ENCODE peak calls at places on chromosomes 2 and 18, in ten cellular contexts. G, B, H, V, O, Y, A, T, N and L are unnamed samples.

GRCh38 chr2:122736279-122736678 is 980.8 kb downstream of the TSN start:
- DNase-seq in N (no peak), H (no peak), Y (no peak), O (no peak), G (no peak), A (peak; percentile 10), V (no peak), T (no peak), B (no peak), L (no peak)

GRCh38 chr2:176161817-176162626 is 4.9 kb downstream of the HOXD3 start:
- DNase-seq in B (no peak), V (no peak), H (peak; percentile 89), N (no peak), Y (no peak), T (no peak), G (no peak), A (no peak), O (no peak), L (no peak)

GRCh38 chr2:165280356-165280755 is 41.1 kb downstream of the SCN2A start:
- DNase-seq in O (no peak), T (no peak), H (no peak), Y (no peak), A (no peak), N (no peak), V (no peak), G (no peak), B (no peak), L (no peak)

GRCh38 chr2:60745761-60746160 is 10.3 kb upstream of the PAPOLG start:
- DNase-seq in O (no peak), N (no peak), A (no peak), V (no peak), Y (no peak), B (no peak), T (no peak), H (no peak), G (no peak), L (no peak)

GRCh38 chr18:79856119-79857080 is 58.7 kb downstream of the KCNG2 start:
- DNase-seq in B (no peak), O (peak; percentile 80), G (peak; percentile 42), T (peak; percentile 45), Y (peak; percentile 35), A (no peak), N (no peak), V (peak; percentile 50), H (peak; percentile 43), L (no peak)

GRCh38 chr2:64063454-64063853 is 44.2 kb upstream of the VPS54 start:
- DNase-seq in O (no peak), G (no peak), N (no peak), V (no peak), T (no peak), Y (no peak), H (no peak), B (no peak), A (peak; percentile 29), L (no peak)

GRCh38 chr18:76490701-76491171 is 4.3 kb downstream of the ZNF516 start:
- DNase-seq in N (no peak), H (peak; percentile 70), B (no peak), V (peak; percentile 61), Y (no peak), O (no peak), T (peak; percentile 63), A (peak; percentile 24), G (peak; percentile 79), L (peak; percentile 72)

GRCh38 chr18:58991127-58991798 is 126.6 kb downstream of the ZNF532 start:
- DNase-seq in B (no peak), H (no peak), A (peak; percentile 60), N (no peak), O (no peak), V (no peak), Y (no peak), T (no peak), G (no peak), L (no peak)

GRCh38 chr2:39631715-39632114 is 34.0 kb upstream of the TMEM178A start:
- DNase-seq in B (no peak), O (no peak), A (no peak), T (no peak), V (no peak), N (no peak), Y (no peak), H (peak; percentile 94), G (no peak), L (no peak)

GRCh38 chr2:217553202-217553601 is 449.6 kb downstream of the TNS1 start:
- DNase-seq in H (no peak), A (no peak), T (no peak), N (no peak), G (no peak), O (no peak), V (no peak), B (no peak), Y (no peak), L (no peak)

GRCh38 chr2:48715042-48715899 is 40.3 kb downstream of the LHCGR start:
- DNase-seq in B (peak; percentile 15), G (peak; percentile 63), T (no peak), N (peak; percentile 21), Y (no peak), O (no peak), H (peak; percentile 46), A (peak; percentile 39), V (peak; percentile 57), L (peak; percentile 47)

GRCh38 chr2:54771166-54771565 is 47.7 kb downstream of the EML6 start:
- DNase-seq in O (no peak), G (no peak), N (no peak), H (peak; percentile 90), T (no peak), Y (no peak), A (peak; percentile 18), B (peak; percentile 76), V (no peak), L (no peak)

GRCh38 chr18:3451989-3452749 is 2.2 kb downstream of the TGIF1 start:
- DNase-seq in B (no peak), N (peak; percentile 44), A (peak; percentile 70), V (peak; percentile 67), G (peak; percentile 78), T (peak; percentile 65), Y (peak; percentile 78), H (peak; percentile 67), O (no peak), L (peak; percentile 74)

GRCh38 chr2:200466703-200467418 is 43.0 kb downstream of the KCTD18 start:
- DNase-seq in B (no peak), G (no peak), H (peak; percentile 88), Y (no peak), N (no peak), T (peak; percentile 56), O (no peak), V (peak; percentile 59), A (no peak), L (peak; percentile 7)

GRCh38 chr2:190412971-190413370 is 4.8 kb downstream of the MFSD6 start:
- DNase-seq in O (no peak), H (no peak), Y (no peak), A (no peak), N (no peak), V (no peak), T (no peak), B (no peak), G (no peak), L (no peak)
- H3K27ac ChIP-seq in O (no peak overlapping the region), H (no peak overlapping the region), Y (no peak overlapping the region), A (no peak overlapping the region), N (no peak overlapping the region), V (no peak overlapping the region), T (no peak overlapping the region), B (no peak overlapping the region), G (no peak overlapping the region), L (no peak overlapping the region)

GRCh38 chr2:161427413-161428239 is 11.5 kb downstream of the TBR1 start:
- DNase-seq in A (no peak), O (peak; percentile 48), T (peak; percentile 50), G (no peak), B (no peak), H (peak; percentile 17), N (no peak), Y (no peak), V (no peak), L (no peak)
- H3K27ac ChIP-seq in A (no peak overlapping the region), O (no peak overlapping the region), T (no peak overlapping the region), G (no peak overlapping the region), B (no peak overlapping the region), H (no peak overlapping the region), N (no peak overlapping the region), Y (no peak overlapping the region), V (no peak overlapping the region), L (no peak overlapping the region)

GRCh38 chr2:43579275-43579981 is 16.4 kb downstream of the THADA start:
- DNase-seq in Y (no peak), B (no peak), N (no peak), H (no peak), G (no peak), A (no peak), V (no peak), T (no peak), O (no peak), L (no peak)

GRCh38 chr2:43576983-43577892 is 18.6 kb downstream of the THADA start:
- DNase-seq in N (no peak), O (no peak), B (no peak), V (peak; percentile 51), Y (no peak), H (peak; percentile 89), T (no peak), A (peak; percentile 61), G (no peak), L (peak; percentile 50)
- H3K27ac ChIP-seq in N (peak overlapping the region; percentile 36), O (no peak overlapping the region), B (peak overlapping the region; percentile 38), V (no peak overlapping the region), Y (peak overlapping the region; percentile 8), H (peak overlapping the region; percentile 37), T (no peak overlapping the region), A (no peak overlapping the region), G (no peak overlapping the region), L (no peak overlapping the region)

GRCh38 chr18:5630057-5630765 is 86.4 kb upstream of the EPB41L3 start:
- DNase-seq in O (peak; percentile 91), A (peak; percentile 65), Y (peak; percentile 79), T (peak; percentile 77), B (no peak), H (peak; percentile 68), N (peak; percentile 69), V (peak; percentile 81), G (peak; percentile 94), L (peak; percentile 90)
- H3K27ac ChIP-seq in O (no peak overlapping the region), A (no peak overlapping the region), Y (peak overlapping the region; percentile 28), T (no peak overlapping the region), B (no peak overlapping the region), H (no peak overlapping the region), N (peak overlapping the region; percentile 63), V (no peak overlapping the region), G (peak overlapping the region; percentile 91), L (peak overlapping the region; percentile 99)